ENCODE peak calls at places on chromosomes 12 and 14, in nine cellular contexts. One of them, this sample, is unnamed.

GRCh38 chr12:19894049-19894448 is 454.8 kb downstream of the AEBP2 start:
- DNase-seq in H4: peak
- DNase-seq in fibroblast of the aortic adventitia: peak
- DNase-seq in Kasumi-1: no peak
- DNase-seq in T-helper 17 cell: no peak
- DNase-seq in gastrocnemius medialis: no peak
- DNase-seq in AG08396: no peak
- DNase-seq in renal cortical epithelial cell: peak
- DNase-seq in RCC 7860: no peak
- DNase-seq in this sample: no peak

GRCh38 chr12:61821381-61821780 is 438.8 kb upstream of the USP15 start:
- DNase-seq in RCC 7860: no peak
- DNase-seq in T-helper 17 cell: no peak
- DNase-seq in Kasumi-1: peak
- DNase-seq in AG08396: no peak
- DNase-seq in fibroblast of the aortic adventitia: no peak
- DNase-seq in gastrocnemius medialis: no peak
- DNase-seq in renal cortical epithelial cell: no peak
- DNase-seq in H4: no peak
- DNase-seq in this sample: no peak

GRCh38 chr12:91778091-91778819 is 367.4 kb downstream of the BTG1 start:
- DNase-seq in RCC 7860: no peak
- DNase-seq in gastrocnemius medialis: no peak
- DNase-seq in T-helper 17 cell: no peak
- DNase-seq in Kasumi-1: no peak
- DNase-seq in fibroblast of the aortic adventitia: peak
- DNase-seq in AG08396: no peak
- DNase-seq in renal cortical epithelial cell: peak
- DNase-seq in H4: no peak
- DNase-seq in this sample: no peak

GRCh38 chr14:61388976-61389576 is 67.7 kb downstream of the PRKCH start:
- DNase-seq in RCC 7860: no peak
- DNase-seq in gastrocnemius medialis: no peak
- DNase-seq in Kasumi-1: no peak
- DNase-seq in fibroblast of the aortic adventitia: peak
- DNase-seq in AG08396: no peak
- DNase-seq in H4: peak
- DNase-seq in T-helper 17 cell: no peak
- DNase-seq in renal cortical epithelial cell: peak
- DNase-seq in this sample: no peak

GRCh38 chr14:89589400-89590128 is 172.5 kb upstream of the FOXN3 start:
- DNase-seq in gastrocnemius medialis: no peak
- DNase-seq in T-helper 17 cell: no peak
- DNase-seq in RCC 7860: no peak
- DNase-seq in H4: no peak
- DNase-seq in Kasumi-1: peak
- DNase-seq in fibroblast of the aortic adventitia: no peak
- DNase-seq in AG08396: no peak
- DNase-seq in renal cortical epithelial cell: no peak
- DNase-seq in this sample: no peak

GRCh38 chr12:94057262-94058151 is 90.9 kb upstream of the PLXNC1 start:
- DNase-seq in T-helper 17 cell: no peak
- DNase-seq in H4: no peak
- DNase-seq in Kasumi-1: no peak
- DNase-seq in RCC 7860: no peak
- DNase-seq in fibroblast of the aortic adventitia: peak
- DNase-seq in AG08396: no peak
- DNase-seq in gastrocnemius medialis: no peak
- DNase-seq in renal cortical epithelial cell: no peak
- DNase-seq in this sample: no peak

GRCh38 chr12:46145881-46146280 is 123.0 kb downstream of the SLC38A1 start:
- DNase-seq in renal cortical epithelial cell: no peak
- DNase-seq in RCC 7860: no peak
- DNase-seq in AG08396: no peak
- DNase-seq in H4: no peak
- DNase-seq in T-helper 17 cell: no peak
- DNase-seq in fibroblast of the aortic adventitia: no peak
- DNase-seq in Kasumi-1: no peak
- DNase-seq in gastrocnemius medialis: no peak
- DNase-seq in this sample: no peak

GRCh38 chr14:105480807-105481801 is 5.6 kb upstream of the CRIP1 start:
- DNase-seq in fibroblast of the aortic adventitia: peak
- DNase-seq in RCC 7860: peak
- DNase-seq in renal cortical epithelial cell: peak
- DNase-seq in gastrocnemius medialis: peak
- DNase-seq in AG08396: peak
- DNase-seq in H4: peak
- DNase-seq in T-helper 17 cell: peak
- DNase-seq in Kasumi-1: peak
- DNase-seq in this sample: peak

GRCh38 chr14:102915292-102916110 is 7.0 kb upstream of the AMN start:
- DNase-seq in H4: no peak
- DNase-seq in gastrocnemius medialis: no peak
- DNase-seq in renal cortical epithelial cell: no peak
- DNase-seq in AG08396: no peak
- DNase-seq in T-helper 17 cell: no peak
- DNase-seq in fibroblast of the aortic adventitia: no peak
- DNase-seq in RCC 7860: no peak
- DNase-seq in Kasumi-1: no peak
- DNase-seq in this sample: no peak

GRCh38 chr12:124509300-124509675 is 58.1 kb downstream of the NCOR2 start:
- DNase-seq in T-helper 17 cell: no peak
- DNase-seq in Kasumi-1: no peak
- DNase-seq in H4: no peak
- DNase-seq in RCC 7860: no peak
- DNase-seq in AG08396: no peak
- DNase-seq in gastrocnemius medialis: no peak
- DNase-seq in renal cortical epithelial cell: no peak
- DNase-seq in fibroblast of the aortic adventitia: peak
- DNase-seq in this sample: no peak

GRCh38 chr12:124939428-124940142 is 25.1 kb upstream of the UBC start:
- DNase-seq in fibroblast of the aortic adventitia: peak
- DNase-seq in H4: peak
- DNase-seq in AG08396: peak
- DNase-seq in renal cortical epithelial cell: peak
- DNase-seq in Kasumi-1: no peak
- DNase-seq in RCC 7860: peak
- DNase-seq in T-helper 17 cell: peak
- DNase-seq in gastrocnemius medialis: peak
- DNase-seq in this sample: peak

GRCh38 chr14:49935526-49935925 is 42.6 kb downstream of the ARF6 start:
- DNase-seq in RCC 7860: no peak
- DNase-seq in T-helper 17 cell: no peak
- DNase-seq in renal cortical epithelial cell: no peak
- DNase-seq in gastrocnemius medialis: no peak
- DNase-seq in H4: no peak
- DNase-seq in Kasumi-1: no peak
- DNase-seq in fibroblast of the aortic adventitia: no peak
- DNase-seq in AG08396: no peak
- DNase-seq in this sample: no peak

GRCh38 chr12:43676183-43676813 is 82.3 kb downstream of the PUS7L start:
- DNase-seq in Kasumi-1: peak
- DNase-seq in AG08396: peak
- DNase-seq in gastrocnemius medialis: no peak
- DNase-seq in fibroblast of the aortic adventitia: no peak
- DNase-seq in T-helper 17 cell: no peak
- DNase-seq in H4: peak
- DNase-seq in renal cortical epithelial cell: peak
- DNase-seq in RCC 7860: peak
- DNase-seq in this sample: no peak

GRCh38 chr12:3214508-3215365 is 137.6 kb downstream of the TSPAN9 start:
- DNase-seq in gastrocnemius medialis: no peak
- DNase-seq in H4: no peak
- DNase-seq in fibroblast of the aortic adventitia: no peak
- DNase-seq in Kasumi-1: no peak
- DNase-seq in T-helper 17 cell: no peak
- DNase-seq in AG08396: no peak
- DNase-seq in RCC 7860: no peak
- DNase-seq in renal cortical epithelial cell: no peak
- DNase-seq in this sample: no peak

GRCh38 chr14:30559638-30560071 is 697 bp downstream of the G2E3 start:
- DNase-seq in fibroblast of the aortic adventitia: peak
- DNase-seq in renal cortical epithelial cell: peak
- DNase-seq in Kasumi-1: peak
- DNase-seq in H4: peak
- DNase-seq in gastrocnemius medialis: no peak
- DNase-seq in RCC 7860: peak
- DNase-seq in AG08396: peak
- DNase-seq in T-helper 17 cell: no peak
- DNase-seq in this sample: no peak

GRCh38 chr14:23665302-23666016 is 29.3 kb downstream of the DHRS2 start:
- DNase-seq in T-helper 17 cell: no peak
- DNase-seq in AG08396: no peak
- DNase-seq in renal cortical epithelial cell: no peak
- DNase-seq in fibroblast of the aortic adventitia: no peak
- DNase-seq in RCC 7860: no peak
- DNase-seq in Kasumi-1: no peak
- DNase-seq in gastrocnemius medialis: no peak
- DNase-seq in H4: no peak
- DNase-seq in this sample: no peak

GRCh38 chr12:54425696-54426095 is 6.6 kb upstream of the ITGA5 start:
- DNase-seq in AG08396: no peak
- DNase-seq in fibroblast of the aortic adventitia: peak
- DNase-seq in gastrocnemius medialis: no peak
- DNase-seq in Kasumi-1: no peak
- DNase-seq in renal cortical epithelial cell: no peak
- DNase-seq in RCC 7860: no peak
- DNase-seq in T-helper 17 cell: no peak
- DNase-seq in H4: no peak
- DNase-seq in this sample: no peak

GRCh38 chr12:127393896-127394295 is 873.1 kb upstream of the TMEM132C start:
- DNase-seq in T-helper 17 cell: no peak
- DNase-seq in H4: peak
- DNase-seq in Kasumi-1: no peak
- DNase-seq in RCC 7860: peak
- DNase-seq in AG08396: peak
- DNase-seq in gastrocnemius medialis: no peak
- DNase-seq in renal cortical epithelial cell: peak
- DNase-seq in fibroblast of the aortic adventitia: peak
- DNase-seq in this sample: no peak

GRCh38 chr12:116765271-116765670 is 27.2 kb downstream of the RNFT2 start:
- DNase-seq in renal cortical epithelial cell: peak
- DNase-seq in gastrocnemius medialis: no peak
- DNase-seq in fibroblast of the aortic adventitia: peak
- DNase-seq in H4: no peak
- DNase-seq in T-helper 17 cell: no peak
- DNase-seq in AG08396: no peak
- DNase-seq in RCC 7860: peak
- DNase-seq in Kasumi-1: no peak
- DNase-seq in this sample: no peak

GRCh38 chr12:7093892-7094291 is 1.6 kb upstream of the C1R start:
- DNase-seq in renal cortical epithelial cell: no peak
- DNase-seq in AG08396: no peak
- DNase-seq in gastrocnemius medialis: no peak
- DNase-seq in Kasumi-1: no peak
- DNase-seq in fibroblast of the aortic adventitia: peak
- DNase-seq in RCC 7860: no peak
- DNase-seq in H4: no peak
- DNase-seq in T-helper 17 cell: no peak
- DNase-seq in this sample: no peak